ENCODE peak calls at places on chromosomes 3 and 15, in ten cellular contexts. One of them, this sample, is unnamed.

GRCh38 chr3:88984266-88984665 is 123.2 kb upstream of the EPHA3 start:
- DNase-seq in pancreas: no peak
- DNase-seq in NCI-H510A: no peak
- DNase-seq in Peyer's patch: no peak
- DNase-seq in GF-D8: no peak
- DNase-seq in HS-5: no peak
- DNase-seq in Calu3: no peak
- DNase-seq in fibroblast of villous mesenchyme: no peak
- DNase-seq in HEK293T: no peak
- DNase-seq in GM13977: no peak
- DNase-seq in this sample: no peak

GRCh38 chr15:21261965-21262850 is 178.1 kb downstream of the POTEB3 start:
- DNase-seq in HS-5: no peak
- DNase-seq in Peyer's patch: peak; percentile 47
- DNase-seq in NCI-H510A: no peak
- DNase-seq in GM13977: no peak
- DNase-seq in GF-D8: no peak
- DNase-seq in pancreas: no peak
- DNase-seq in Calu3: no peak
- DNase-seq in fibroblast of villous mesenchyme: no peak
- DNase-seq in HEK293T: no peak
- DNase-seq in this sample: no peak

GRCh38 chr3:14358426-14359211 is 43.8 kb upstream of the SLC6A6 start:
- DNase-seq in GF-D8: no peak
- DNase-seq in Peyer's patch: peak; percentile 62
- DNase-seq in NCI-H510A: no peak
- DNase-seq in Calu3: no peak
- DNase-seq in HS-5: no peak
- DNase-seq in HEK293T: peak; percentile 30
- DNase-seq in GM13977: no peak
- DNase-seq in fibroblast of villous mesenchyme: peak; percentile 82
- DNase-seq in pancreas: peak; percentile 25
- DNase-seq in this sample: peak; percentile 41

GRCh38 chr3:187838016-187838535 is 92.8 kb upstream of the BCL6 start:
- DNase-seq in pancreas: no peak
- DNase-seq in HS-5: no peak
- DNase-seq in Peyer's patch: no peak
- DNase-seq in GM13977: no peak
- DNase-seq in GF-D8: no peak
- DNase-seq in fibroblast of villous mesenchyme: no peak
- DNase-seq in HEK293T: no peak
- DNase-seq in Calu3: no peak
- DNase-seq in NCI-H510A: no peak
- DNase-seq in this sample: no peak

GRCh38 chr3:66297917-66298316 is 77.1 kb downstream of the SLC25A26 start:
- DNase-seq in NCI-H510A: no peak
- DNase-seq in HEK293T: no peak
- DNase-seq in Calu3: no peak
- DNase-seq in fibroblast of villous mesenchyme: no peak
- DNase-seq in GM13977: no peak
- DNase-seq in GF-D8: no peak
- DNase-seq in Peyer's patch: no peak
- DNase-seq in pancreas: no peak
- DNase-seq in HS-5: peak; percentile 26
- DNase-seq in this sample: no peak

GRCh38 chr3:37024092-37024491 is 30.8 kb downstream of the MLH1 start:
- DNase-seq in Peyer's patch: no peak
- DNase-seq in fibroblast of villous mesenchyme: peak; percentile 29
- DNase-seq in pancreas: no peak
- DNase-seq in GF-D8: peak; percentile 18
- DNase-seq in Calu3: no peak
- DNase-seq in NCI-H510A: no peak
- DNase-seq in GM13977: peak; percentile 22
- DNase-seq in HEK293T: no peak
- DNase-seq in HS-5: no peak
- DNase-seq in this sample: no peak

GRCh38 chr3:111803123-111803593 is 55.9 kb upstream of the PHLDB2 start:
- DNase-seq in GM13977: no peak
- DNase-seq in NCI-H510A: no peak
- DNase-seq in fibroblast of villous mesenchyme: peak; percentile 98
- DNase-seq in HEK293T: no peak
- DNase-seq in Calu3: peak; percentile 32
- DNase-seq in HS-5: peak; percentile 96
- DNase-seq in GF-D8: no peak
- DNase-seq in pancreas: peak; percentile 30
- DNase-seq in Peyer's patch: peak; percentile 79
- DNase-seq in this sample: peak; percentile 34

GRCh38 chr3:73601476-73601875 is 23.3 kb downstream of the PDZRN3 start:
- DNase-seq in pancreas: no peak
- DNase-seq in fibroblast of villous mesenchyme: no peak
- DNase-seq in HEK293T: no peak
- DNase-seq in HS-5: no peak
- DNase-seq in Peyer's patch: no peak
- DNase-seq in GF-D8: no peak
- DNase-seq in GM13977: no peak
- DNase-seq in Calu3: no peak
- DNase-seq in NCI-H510A: no peak
- DNase-seq in this sample: no peak

GRCh38 chr3:183122257-183122932 is 23.1 kb upstream of the MCCC1 start:
- DNase-seq in NCI-H510A: no peak
- DNase-seq in HEK293T: peak; percentile 26
- DNase-seq in Calu3: no peak
- DNase-seq in HS-5: no peak
- DNase-seq in Peyer's patch: no peak
- DNase-seq in GM13977: peak; percentile 62
- DNase-seq in fibroblast of villous mesenchyme: peak; percentile 64
- DNase-seq in GF-D8: peak; percentile 29
- DNase-seq in pancreas: no peak
- DNase-seq in this sample: no peak